ENCODE peak calls at places on chromosomes 13 and 19, in four cellular contexts. Q, E, Y and Z are unnamed samples.

GRCh38 chr13:105165449-105166125 is 1369.9 kb downstream of the EFNB2 start:
- DNase-seq in Q (no peak), E (no peak), Y (no peak), Z (peak)

GRCh38 chr13:100646030-100646673 is 28.4 kb downstream of the TMTC4 start:
- DNase-seq in Q (no peak), E (no peak), Y (no peak), Z (no peak)

GRCh38 chr19:3207466-3208242 is 16.8 kb upstream of the CELF5 start:
- DNase-seq in Q (no peak), E (no peak), Y (no peak), Z (no peak)

GRCh38 chr13:25085125-25085742 is 10.7 kb upstream of the PABPC3 start:
- DNase-seq in Q (no peak), E (no peak), Y (no peak), Z (peak)

GRCh38 chr19:4722671-4723464 is 774 bp downstream of the DPP9 start:
- DNase-seq in Q (no peak), E (peak), Y (peak), Z (no peak)

GRCh38 chr19:58556633-58557252 is 1.7 kb downstream of the UBE2M start:
- DNase-seq in Q (no peak), E (peak), Y (no peak), Z (no peak)

GRCh38 chr19:29798783-29799182 is 13.0 kb upstream of the CCNE1 start:
- DNase-seq in Q (no peak), E (no peak), Y (no peak), Z (no peak)

GRCh38 chr13:73973156-73973555 is 161.0 kb downstream of the KLF12 start:
- DNase-seq in Q (no peak), E (no peak), Y (no peak), Z (no peak)

GRCh38 chr19:383922-384800 is 24.8 kb downstream of the C2CD4C start:
- DNase-seq in Q (no peak), E (peak), Y (no peak), Z (no peak)

GRCh38 chr19:8631425-8631819 is 989 bp downstream of the NFILZ start:
- DNase-seq in Q (peak), E (peak), Y (no peak), Z (peak)

GRCh38 chr13:39970177-39970846 is 314.9 kb downstream of the COG6 start:
- DNase-seq in Q (no peak), E (no peak), Y (no peak), Z (no peak)

GRCh38 chr19:54653181-54653809 is 9.5 kb upstream of the LILRB4 start:
- DNase-seq in Q (no peak), E (no peak), Y (no peak), Z (no peak)

GRCh38 chr13:45209229-45209628 is 8.4 kb upstream of the KCTD4 start:
- DNase-seq in Q (no peak), E (no peak), Y (no peak), Z (no peak)
- H3K27ac ChIP-seq in Q (no peak), E (no peak), Y (no peak), Z (no peak)

GRCh38 chr19:41530761-41531301 is 45.1 kb upstream of the CEACAM21 start:
- DNase-seq in Q (peak), E (peak), Y (no peak), Z (no peak)
- TF ChIP-seq POLR2A in Q (no peak), E (no peak), Y (no peak), Z (no peak)

GRCh38 chr19:41364546-41365391 is 820 bp upstream of the B9D2 start:
- DNase-seq in Q (no peak), E (no peak), Y (no peak), Z (no peak)

GRCh38 chr19:41362143-41362847 is 1.7 kb downstream of the B9D2 start:
- DNase-seq in Q (no peak), E (no peak), Y (no peak), Z (no peak)

GRCh38 chr19:41366089-41366488 is 2.1 kb upstream of the B9D2 start:
- DNase-seq in Q (no peak), E (no peak), Y (no peak), Z (no peak)

GRCh38 chr19:41363753-41364545 is at the start of gene B9D2:
- DNase-seq in Q (peak), E (peak), Y (peak), Z (peak)

GRCh38 chr19:41363371-41363752 is 587 bp downstream of the B9D2 start:
- DNase-seq in Q (no peak), E (no peak), Y (no peak), Z (no peak)
- H3K27ac ChIP-seq in Q (peak), E (peak), Y (peak), Z (peak)

GRCh38 chr19:52535831-52536800 is 8.6 kb downstream of the ZNF808 start:
- DNase-seq in Q (peak), E (peak), Y (peak), Z (peak)
- TF ChIP-seq POLR2A in Q (no peak), E (peak), Y (peak), Z (peak)

DNA sequence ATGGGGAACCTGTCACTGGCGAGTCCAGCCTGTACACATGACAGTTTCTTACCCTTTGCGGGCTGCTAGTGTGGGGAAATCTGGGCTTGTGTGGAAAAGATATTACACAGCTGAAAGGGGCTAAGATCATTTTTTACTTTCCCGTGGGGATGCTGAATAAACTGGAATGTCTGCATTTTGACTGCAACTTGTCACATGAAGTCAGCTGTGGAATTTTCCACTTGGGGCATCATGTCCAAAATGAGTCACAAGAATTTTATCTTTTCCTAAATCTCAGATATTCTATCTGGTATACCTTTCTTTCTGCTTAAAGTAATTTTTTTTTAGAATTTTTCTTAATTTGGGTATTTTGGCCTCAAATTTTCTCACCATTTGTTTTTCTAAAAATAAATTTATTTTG is 170.4 kb downstream of the IRS2 start:
- DNase-seq in Q (no peak), E (no peak), Y (no peak), Z (no peak)
- H3K27ac ChIP-seq in Q (no peak), E (no peak), Y (no peak), Z (no peak)